ENCODE peak calls at places on chromosomes 11 and 22, in six cellular contexts. S is naive thymus-derived CD8-positive, alpha-beta T cell; M is RWPE1; E is HEK293T; L is AG09309; W is activated naive CD4-positive, alpha-beta T cell treated with Interleukin-2 at 50 U/mL for 16 hours. I is an unnamed sample.

GRCh38 chr11:118057424-118058145 is 19.3 kb upstream of the TMPRSS4 start:
- DNase-seq in S (no peak), M (no peak), E (no peak), L (no peak), W (no peak), I (no peak)

GRCh38 chr11:34654491-34655334 is 33.8 kb downstream of the EHF start:
- DNase-seq in S (no peak), M (no peak), E (no peak), L (peak), W (no peak), I (no peak)

GRCh38 chr11:135015966-135016365 is 603.9 kb upstream of the B3GAT1 start:
- DNase-seq in S (no peak), M (no peak), E (no peak), L (no peak), W (no peak), I (no peak)

GRCh38 chr22:20436309-20437252 is 1.0 kb downstream of the SCARF2 start:
- DNase-seq in S (peak), M (no peak), E (peak), L (no peak), W (peak), I (no peak)

GRCh38 chr11:103202048-103202651 is 92.9 kb downstream of the DYNC2H1 start:
- DNase-seq in S (no peak), M (peak), E (peak), L (no peak), W (no peak), I (no peak)

GRCh38 chr11:88431675-88432341 is 94.3 kb upstream of the CTSC start:
- DNase-seq in S (no peak), M (no peak), E (no peak), L (no peak), W (no peak), I (no peak)

GRCh38 chr11:1866226-1866625 is 13.3 kb downstream of the LSP1 start:
- DNase-seq in S (no peak), M (no peak), E (no peak), L (no peak), W (no peak), I (no peak)

GRCh38 chr11:121929581-121929980 is 186.4 kb downstream of the BLID start:
- DNase-seq in S (no peak), M (no peak), E (no peak), L (no peak), W (no peak), I (no peak)

GRCh38 chr11:45560153-45560934 is 105.1 kb downstream of the CHST1 start:
- DNase-seq in S (no peak), M (no peak), E (no peak), L (no peak), W (no peak), I (no peak)

GRCh38 chr11:69439127-69439526 is 42.3 kb upstream of the LINC01488 start:
- DNase-seq in S (no peak), M (no peak), E (no peak), L (no peak), W (no peak), I (no peak)

GRCh38 chr11:64437426-64437825 is 78.5 kb downstream of the RPS6KA4 start:
- DNase-seq in S (no peak), M (peak), E (no peak), L (no peak), W (no peak), I (no peak)

GRCh38 chr11:115153135-115153534 is 351.1 kb downstream of the CADM1 start:
- DNase-seq in S (no peak), M (peak), E (no peak), L (no peak), W (no peak), I (no peak)

GRCh38 chr22:19772673-19773469 is 12.3 kb downstream of the TBX1 start:
- DNase-seq in S (no peak), M (no peak), E (no peak), L (no peak), W (no peak), I (no peak)

GRCh38 chr22:44574057-44574456 is 76.0 kb upstream of the RTL6 start:
- DNase-seq in S (no peak), M (peak), E (no peak), L (peak), W (no peak), I (peak)

GRCh38 chr11:129319201-129319600 is 56.4 kb upstream of the BARX2 start:
- DNase-seq in S (no peak), M (no peak), E (no peak), L (no peak), W (no peak), I (no peak)